ENCODE peak calls at places on chromosomes 2 and 18, in ten cellular contexts. B is hepatic stellate cell, P is B cell, I is heart left ventricle, C is GM03348, Y is C1 segment of cervical spinal cord, Z is GM23248, F is NCI-H69, Q is T-cell, S is Caco-2. W is an unnamed sample.

GRCh38 chr2:19369341-19369955 is 11.0 kb upstream of the OSR1 start:
- DNase-seq in S (no peak), I (no peak), Z (peak), F (peak), B (no peak), P (no peak), Q (no peak), C (peak), Y (no peak), W (no peak)

GRCh38 chr18:12976305-12976704 is 14.9 kb upstream of the CEP192 start:
- DNase-seq in B (no peak), F (no peak), C (no peak), Q (no peak), Z (no peak), I (no peak), P (no peak), S (no peak), Y (no peak), W (no peak)

GRCh38 chr2:18132697-18133096 is 254.2 kb downstream of the KCNS3 start:
- DNase-seq in Y (no peak), S (no peak), I (no peak), P (no peak), B (no peak), C (peak), F (no peak), Z (peak), Q (no peak), W (no peak)

GRCh38 chr18:35880788-35881455 is 91.6 kb upstream of the RMP24 start:
- DNase-seq in Z (no peak), Q (no peak), S (no peak), Y (no peak), F (no peak), I (no peak), C (no peak), P (no peak), B (no peak), W (no peak)

GRCh38 chr2:72887836-72888437 is 729 bp downstream of the SPR start:
- DNase-seq in Q (peak), B (peak), Y (peak), S (peak), P (peak), C (peak), F (peak), Z (peak), I (peak), W (peak)

GRCh38 chr2:176325732-176326131 is 56.5 kb downstream of the MTX2 start:
- DNase-seq in Q (no peak), C (no peak), P (no peak), Y (no peak), S (no peak), F (peak), Z (no peak), I (no peak), B (no peak), W (no peak)

GRCh38 chr18:48339692-48340091 is 69.5 kb downstream of the ZBTB7C start:
- DNase-seq in Z (no peak), I (no peak), Q (no peak), P (no peak), Y (no peak), S (no peak), B (no peak), C (no peak), F (no peak), W (no peak)

GRCh38 chr18:63492851-63493250 is 16.1 kb downstream of the SERPINB5 start:
- DNase-seq in S (no peak), P (no peak), C (peak), B (no peak), Y (no peak), F (no peak), Z (peak), I (no peak), Q (no peak), W (no peak)

GRCh38 chr2:73494031-73494430 is 108.4 kb downstream of the ALMS1 start:
- DNase-seq in Z (peak), C (no peak), S (no peak), Y (no peak), I (no peak), F (no peak), P (no peak), B (no peak), Q (no peak), W (no peak)

GRCh38 chr18:73835656-73836055 is 312.0 kb downstream of the FBXO15 start:
- DNase-seq in C (no peak), F (no peak), Q (no peak), I (no peak), B (no peak), Z (peak), P (no peak), Y (no peak), S (no peak), W (no peak)

GRCh38 chr2:182066439-182067061 is 80.9 kb downstream of the PPP1R1C start:
- DNase-seq in Y (no peak), P (no peak), F (peak), Z (peak), B (peak), Q (no peak), S (no peak), I (no peak), C (peak), W (no peak)

GRCh38 chr18:28365406-28365805 is 188.5 kb upstream of the CDH2 start:
- DNase-seq in Z (peak), C (peak), I (no peak), Y (no peak), B (no peak), F (peak), S (no peak), Q (no peak), P (no peak), W (no peak)

GRCh38 chr18:47174545-47175116 is 1.5 kb downstream of the IER3IP1 start:
- DNase-seq in P (no peak), C (no peak), F (peak), Z (peak), Q (no peak), I (no peak), Y (no peak), S (peak), B (no peak), W (peak)

GRCh38 chr2:120556908-120557307 is 178.8 kb upstream of the GLI2 start:
- DNase-seq in P (no peak), F (peak), Z (no peak), S (no peak), I (no peak), C (no peak), Y (no peak), Q (no peak), B (no peak), W (no peak)

GRCh38 chr2:99775585-99775984 is 285.8 kb upstream of the REV1 start:
- DNase-seq in B (peak), P (no peak), F (no peak), I (no peak), C (peak), Q (no peak), Z (peak), S (no peak), Y (no peak), W (no peak)

GRCh38 chr2:40511661-40512213 is 59.8 kb upstream of the SLC8A1 start:
- DNase-seq in S (no peak), Q (no peak), I (no peak), C (peak), P (no peak), F (no peak), Z (peak), Y (no peak), B (no peak), W (no peak)

GRCh38 chr2:37506407-37507068 is 162.1 kb downstream of the QPCT start:
- DNase-seq in S (no peak), Y (no peak), Z (peak), B (peak), C (peak), Q (no peak), F (no peak), I (peak), P (no peak), W (no peak)

GRCh38 chr2:25159947-25160346 is 8.4 kb downstream of the POMC start:
- DNase-seq in P (no peak), C (no peak), Z (peak), B (no peak), Q (no peak), F (peak), S (peak), Y (no peak), I (no peak), W (no peak)

W was measured in NCI-H2029.